ENCODE peak calls at places on chromosomes 1 and 21, in six cellular contexts. R is NCI-H2029, S is activated gamma-delta T cell treated with Interleukin-2 at 50 U/mL for 16 hours, I is cerebellar cortex, Z is HTR-8/SVneo, W is Right ventricle myocardium superior. Y is an unnamed sample.

GRCh38 chr21:43681650-43682049 is 22.3 kb downstream of the RRP1B start:
- DNase-seq in Z (no peak), R (no peak), S (no peak), W (no peak), I (no peak), Y (no peak)

GRCh38 chr21:41856572-41856971 is 22.6 kb downstream of the PRDM15 start:
- DNase-seq in Z (no peak), R (no peak), W (no peak), I (no peak), S (no peak), Y (no peak)

GRCh38 chr1:201785291-201785690 is 43.7 kb upstream of the IPO9 start:
- DNase-seq in W (no peak), I (no peak), R (no peak), S (no peak), Z (no peak), Y (no peak)

GRCh38 chr1:31624354-31625179 is 7.1 kb downstream of the HCRTR1 start:
- DNase-seq in R (no peak), I (no peak), W (no peak), S (no peak), Z (no peak), Y (no peak)

GRCh38 chr1:9476790-9477463 is 62.3 kb upstream of the SLC25A33 start:
- DNase-seq in S (no peak), W (no peak), I (no peak), Z (peak), R (no peak), Y (peak)

GRCh38 chr1:20093940-20094391 is 24.0 kb downstream of the PLA2G5 start:
- DNase-seq in S (no peak), I (no peak), W (peak), R (no peak), Z (no peak), Y (no peak)

GRCh38 chr1:114695430-114696093 is at the start of gene AMPD1:
- DNase-seq in I (no peak), Z (no peak), R (no peak), S (no peak), W (no peak), Y (peak)

GRCh38 chr1:214864896-214865688 is 217.4 kb upstream of the KCNK2 start:
- DNase-seq in R (no peak), W (no peak), Z (peak), I (no peak), S (no peak), Y (peak)

GRCh38 chr1:17170571-17170970 is 34.4 kb upstream of the PADI1 start:
- DNase-seq in Z (no peak), S (no peak), I (no peak), W (no peak), R (no peak), Y (peak)

GRCh38 chr1:229111703-229112319 is 159.1 kb upstream of the RAB4A start:
- DNase-seq in W (no peak), I (no peak), S (no peak), R (no peak), Z (no peak), Y (no peak)

GRCh38 chr1:42035205-42035829 is 116.6 kb upstream of the HIVEP3 start:
- DNase-seq in W (peak), S (no peak), I (peak), R (peak), Z (peak), Y (peak)

GRCh38 chr1:184110253-184111204 is 59.0 kb downstream of the TSEN15 start:
- DNase-seq in Z (peak), R (no peak), S (no peak), W (no peak), I (no peak), Y (no peak)

GRCh38 chr1:33455537-33456301 is 16.7 kb upstream of the ZSCAN20 start:
- DNase-seq in S (no peak), I (peak), W (no peak), R (peak), Z (peak), Y (peak)

GRCh38 chr1:44723064-44723463 is 7.9 kb downstream of the RNU5D-1 start:
- DNase-seq in R (no peak), I (no peak), W (no peak), S (no peak), Z (no peak), Y (no peak)

GRCh38 chr1:41568204-41568603 is 83.7 kb upstream of the EDN2 start:
- DNase-seq in Z (no peak), S (no peak), R (no peak), I (no peak), W (no peak), Y (no peak)

GRCh38 chr1:201877877-201878339 is 10.8 kb upstream of the SHISA4 start:
- DNase-seq in Z (peak), W (no peak), I (peak), S (no peak), R (no peak), Y (peak)